ENCODE peak calls at places on chromosomes 5 and 9, in ten cellular contexts. L, J, G, O, C, B, S, D, K and Q are unnamed samples.
A peak's percentile ranks its signal among the peaks of the same experiment; 100 is the strongest.

GRCh38 chr5:12237837-12238575 is 333.8 kb upstream of the CTNND2 start:
- DNase-seq in L (no peak), J (no peak), G (no peak), O (no peak), C (no peak), B (no peak), S (no peak), D (no peak), K (no peak), Q (no peak)

GRCh38 chr9:5442400-5443011 is 4.8 kb upstream of the PLGRKT start:
- DNase-seq in L (peak; percentile 46), J (no peak), G (peak; percentile 25), O (no peak), C (peak; percentile 74), B (peak; percentile 66), S (peak; percentile 49), D (no peak), K (no peak), Q (peak; percentile 52)

GRCh38 chr5:96816991-96817390 is 9.2 kb upstream of the ERAP1 start:
- DNase-seq in L (no peak), J (no peak), G (no peak), O (no peak), C (no peak), B (no peak), S (no peak), D (no peak), K (no peak), Q (no peak)

GRCh38 chr5:172370237-172370640 is 84.1 kb downstream of the SH3PXD2B start:
- DNase-seq in L (no peak), J (no peak), G (no peak), O (no peak), C (no peak), B (no peak), S (no peak), D (no peak), K (no peak), Q (no peak)

GRCh38 chr9:33159760-33160127 is 7.4 kb downstream of the B4GALT1 start:
- DNase-seq in L (peak; percentile 50), J (peak; percentile 26), G (no peak), O (no peak), C (peak; percentile 88), B (peak; percentile 92), S (peak; percentile 48), D (peak; percentile 66), K (peak; percentile 64), Q (peak; percentile 81)

GRCh38 chr5:5699062-5699461 is 276.6 kb downstream of the ICE1 start:
- DNase-seq in L (no peak), J (no peak), G (no peak), O (no peak), C (no peak), B (no peak), S (no peak), D (no peak), K (no peak), Q (peak; percentile 36)

GRCh38 chr5:43193171-43193951 is 1.3 kb downstream of the NIM1K start:
- DNase-seq in L (no peak), J (no peak), G (peak; percentile 76), O (peak; percentile 40), C (no peak), B (peak; percentile 94), S (no peak), D (no peak), K (no peak), Q (no peak)

GRCh38 chr5:145980718-145981117 is 44.3 kb downstream of the SH3RF2 start:
- DNase-seq in L (no peak), J (no peak), G (no peak), O (no peak), C (no peak), B (no peak), S (no peak), D (no peak), K (no peak), Q (no peak)

GRCh38 chr5:122183098-122183794 is 53.9 kb downstream of the ZNF474 start:
- DNase-seq in L (peak; percentile 40), J (peak; percentile 24), G (no peak), O (peak; percentile 72), C (peak; percentile 48), B (peak; percentile 76), S (peak; percentile 18), D (no peak), K (peak; percentile 82), Q (peak; percentile 77)

GRCh38 chr9:137113385-137114159 is 961 bp downstream of the DPP7 start:
- DNase-seq in L (no peak), J (no peak), G (no peak), O (no peak), C (no peak), B (no peak), S (no peak), D (no peak), K (no peak), Q (peak; percentile 43)

GRCh38 chr5:179295778-179296149 is 49.5 kb downstream of the ADAMTS2 start:
- DNase-seq in L (no peak), J (no peak), G (no peak), O (no peak), C (no peak), B (no peak), S (no peak), D (no peak), K (no peak), Q (no peak)

GRCh38 chr5:123951204-123951977 is 439.4 kb downstream of the CSNK1G3 start:
- DNase-seq in L (no peak), J (no peak), G (no peak), O (no peak), C (no peak), B (peak; percentile 96), S (no peak), D (no peak), K (no peak), Q (no peak)

GRCh38 chr9:35114113-35114847 is 1.4 kb downstream of the ATOSB start:
- DNase-seq in L (peak; percentile 64), J (peak; percentile 73), G (no peak), O (peak; percentile 80), C (peak; percentile 90), B (peak; percentile 94), S (peak; percentile 69), D (peak; percentile 76), K (peak; percentile 91), Q (peak; percentile 89)

GRCh38 chr9:20135119-20135697 is 346.4 kb upstream of the SLC24A2 start:
- DNase-seq in L (no peak), J (no peak), G (no peak), O (no peak), C (no peak), B (no peak), S (no peak), D (no peak), K (no peak), Q (no peak)

DNA sequence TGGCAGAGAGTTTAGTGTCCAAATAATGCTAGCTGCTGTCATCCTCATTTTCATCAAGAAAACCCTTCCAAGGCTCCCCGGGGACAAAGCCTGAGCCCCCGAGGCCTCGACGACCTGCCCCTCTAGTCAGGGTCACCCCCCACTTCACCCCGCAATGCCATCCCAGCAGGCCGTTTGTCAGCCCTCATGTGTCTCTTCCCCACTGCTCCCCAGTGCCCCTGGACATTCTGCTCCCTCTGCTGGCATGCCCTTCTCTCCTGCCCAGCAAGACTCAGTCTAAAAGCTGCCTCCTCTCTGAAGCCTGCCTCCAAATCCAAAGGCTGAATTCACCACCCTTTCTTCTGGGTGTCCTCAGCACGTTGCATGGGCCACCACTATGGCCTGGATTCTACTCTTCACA is 59.3 kb downstream of the PAX5 start:
- DNase-seq in L (peak; percentile 24), J (no peak), G (no peak), O (no peak), C (no peak), B (no peak), S (no peak), D (no peak), K (no peak), Q (no peak)
- H3K27ac ChIP-seq in L (no peak overlapping the region), J (no peak overlapping the region), G (no peak overlapping the region), O (no peak overlapping the region), C (no peak overlapping the region), B (no peak overlapping the region), S (no peak overlapping the region), D (no peak overlapping the region), K (no peak overlapping the region), Q (no peak overlapping the region)

GRCh38 chr5:155729684-155730059 is 597.3 kb upstream of the SGCD start:
- DNase-seq in L (no peak), J (no peak), G (no peak), O (no peak), C (no peak), B (no peak), S (peak; percentile 55), D (peak; percentile 58), K (peak; percentile 83), Q (peak; percentile 70)

GRCh38 chr5:155728857-155729683 is 597.9 kb upstream of the SGCD start:
- DNase-seq in L (no peak), J (no peak), G (no peak), O (no peak), C (no peak), B (no peak), S (peak; percentile 29), D (no peak), K (peak; percentile 71), Q (peak; percentile 23)

GRCh38 chr5:155728146-155728856 is 598.7 kb upstream of the SGCD start:
- DNase-seq in L (peak; percentile 26), J (no peak), G (peak; percentile 71), O (no peak), C (no peak), B (peak; percentile 16), S (peak; percentile 38), D (peak; percentile 73), K (peak; percentile 79), Q (peak; percentile 78)

GRCh38 chr5:155726267-155726666 is 600.7 kb upstream of the SGCD start:
- DNase-seq in L (no peak), J (no peak), G (no peak), O (no peak), C (no peak), B (peak; percentile 4), S (no peak), D (no peak), K (no peak), Q (peak; percentile 63)

GRCh38 chr5:155727512-155728145 is 599.3 kb upstream of the SGCD start:
- DNase-seq in L (no peak), J (no peak), G (peak; percentile 26), O (no peak), C (no peak), B (no peak), S (no peak), D (no peak), K (no peak), Q (peak; percentile 19)
- H3K4me3 ChIP-seq in L (peak overlapping the region; percentile 40), J (no peak overlapping the region), G (peak overlapping the region; percentile 62), O (peak overlapping the region; percentile 27), C (peak overlapping the region; percentile 43), B (peak overlapping the region; percentile 37), S (peak overlapping the region; percentile 79), D (peak overlapping the region; percentile 26), K (peak overlapping the region; percentile 59), Q (peak overlapping the region; percentile 60)

GRCh38 chr9:128921881-128922763 is 1.3 kb downstream of the PHYHD1 start:
- DNase-seq in L (peak; percentile 55), J (peak; percentile 38), G (no peak), O (peak; percentile 72), C (no peak), B (peak; percentile 50), S (peak; percentile 30), D (peak; percentile 77), K (peak; percentile 69), Q (peak; percentile 60)
- TF ChIP-seq POLR2A in L (no peak), J (no peak), G (no peak), O (peak; percentile 18), C (no peak), B (no peak), S (no peak), D (no peak), K (no peak), Q (no peak)

DNA sequence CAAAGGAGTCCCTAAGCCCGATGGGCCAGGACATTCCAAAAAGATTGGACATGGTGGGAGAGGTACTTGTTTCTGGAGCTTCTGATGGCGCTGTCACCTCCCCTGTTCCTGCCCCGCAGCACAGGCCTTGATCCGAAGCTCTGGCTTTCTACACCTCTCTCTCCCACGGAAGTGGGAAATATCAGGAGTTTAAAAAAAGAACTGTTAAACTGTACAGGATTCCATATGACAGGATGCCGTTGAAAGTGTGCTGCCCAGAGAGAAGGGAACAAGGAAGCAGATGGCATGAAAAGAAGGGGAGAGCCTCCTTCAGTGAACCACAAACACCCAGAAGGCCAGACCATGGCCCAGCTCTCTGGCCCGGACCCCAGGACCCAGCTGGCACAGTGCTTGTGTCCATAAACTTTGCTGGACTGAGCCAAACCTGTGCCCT is 26.8 kb upstream of the SLC2A8 start:
- DNase-seq in L (no peak), J (no peak), G (no peak), O (no peak), C (no peak), B (no peak), S (no peak), D (no peak), K (no peak), Q (peak; percentile 9)
- H3K27ac ChIP-seq in L (no peak overlapping the region), J (no peak overlapping the region), G (no peak overlapping the region), O (no peak overlapping the region), C (no peak overlapping the region), B (no peak overlapping the region), S (no peak overlapping the region), D (no peak overlapping the region), K (no peak overlapping the region), Q (no peak overlapping the region)